ENCODE peak calls at places on chromosomes 13 and 19, in six cellular contexts. G is lower lobe of right lung; N is stimulated activated CD8-positive, alpha-beta memory T cell treated with anti-CD3 and anti-CD28 coated beads, Interleukin-7, amount 100 ng/mL, for 4 hours; L is right atrium auricular region; P is stimulated activated CD4-positive, alpha-beta T cell treated with anti-CD3 and anti-CD28 coated beads, Interleukin-2, amount 100 ng/mL, for 48 hours; W is stimulated activated naive CD8-positive, alpha-beta T cell treated with anti-CD3 and anti-CD28 coated beads, Interleukin-15, Interleukin-2, amounts not matched to agents 100 U/mL and 50 U/mL, for 24 hours. M is an unnamed sample.

GRCh38 chr13:48775285-48775684 is 121.6 kb downstream of the CYSLTR2 start:
- DNase-seq in G (no peak), W (no peak), P (no peak), L (no peak), N (no peak), M (no peak)

GRCh38 chr13:41501281-41501680 is 43.9 kb downstream of the RGCC start:
- DNase-seq in L (no peak), N (no peak), W (no peak), P (no peak), G (no peak), M (no peak)

GRCh38 chr19:30402790-30403189 is 30.6 kb downstream of the ZNF536 start:
- DNase-seq in G (no peak), L (no peak), N (no peak), P (no peak), W (no peak), M (no peak)

GRCh38 chr13:107767119-107767518 is 448.2 kb downstream of the LIG4 start:
- DNase-seq in L (no peak), P (no peak), W (no peak), N (no peak), G (no peak), M (peak; percentile 55)

GRCh38 chr19:44025217-44025936 is at the start of gene ZNF222:
- DNase-seq in P (peak; percentile 65), L (peak; percentile 91), W (peak; percentile 79), G (peak; percentile 89), N (peak; percentile 67), M (peak; percentile 93)

GRCh38 chr13:114147803-114148520 is 15.5 kb upstream of the RASA3 start:
- DNase-seq in G (no peak), N (no peak), L (no peak), W (no peak), P (no peak), M (no peak)

GRCh38 chr19:11446652-11447301 is 11.3 kb downstream of the PRKCSH start:
- DNase-seq in N (no peak), G (no peak), P (peak; percentile 48), W (peak; percentile 66), L (no peak), M (peak; percentile 60)

GRCh38 chr13:99310382-99311031 is 3.3 kb upstream of the GPR183 start:
- DNase-seq in P (no peak), G (no peak), W (no peak), L (no peak), N (no peak), M (no peak)

GRCh38 chr19:16896098-16896912 is 7.5 kb downstream of the F2RL3 start:
- DNase-seq in W (no peak), L (no peak), P (no peak), N (no peak), G (peak; percentile 64), M (no peak)

GRCh38 chr19:15836345-15836594 is 20.8 kb upstream of the OR10H1 start:
- DNase-seq in G (no peak), L (peak; percentile 59), W (no peak), P (no peak), N (peak; percentile 0), M (no peak)

GRCh38 chr19:1401138-1401888 is at the start of gene GAMT:
- DNase-seq in N (no peak), L (no peak), P (peak; percentile 59), G (no peak), W (peak; percentile 70), M (peak; percentile 68)

GRCh38 chr13:75432811-75433244 is 49.1 kb downstream of the TBC1D4 start:
- DNase-seq in P (no peak), L (no peak), W (no peak), G (no peak), N (no peak), M (no peak)

GRCh38 chr19:45249261-45250033 is 1.6 kb upstream of the MARK4 start:
- DNase-seq in P (no peak), L (no peak), G (no peak), W (no peak), N (no peak), M (no peak)

GRCh38 chr19:41619018-41619571 is 7.8 kb downstream of the CEACAM4 start:
- DNase-seq in G (no peak), W (no peak), P (no peak), N (no peak), L (no peak), M (no peak)

GRCh38 chr19:45657520-45658163 is 10.4 kb upstream of the GIPR start:
- DNase-seq in L (no peak), W (no peak), P (no peak), N (no peak), G (no peak), M (no peak)

GRCh38 chr19:49437231-49437630 is 4.1 kb downstream of the SLC17A7 start:
- DNase-seq in G (no peak), N (no peak), P (no peak), L (no peak), W (no peak), M (no peak)

GRCh38 chr19:45785097-45785496 is 2.8 kb upstream of the DMPK start:
- DNase-seq in G (no peak), N (no peak), L (no peak), W (no peak), P (no peak), M (no peak)

GRCh38 chr19:3868770-3869456 is at the start of gene ZFR2:
- DNase-seq in L (no peak), W (peak; percentile 34), P (peak; percentile 21), G (no peak), N (no peak), M (peak; percentile 52)

GRCh38 chr13:26422036-26422435 is 135.4 kb upstream of the WASF3 start:
- DNase-seq in W (no peak), G (no peak), N (no peak), L (no peak), P (no peak), M (no peak)

GRCh38 chr19:58558623-58559274 is 338 bp upstream of the UBE2M start:
- DNase-seq in L (peak; percentile 99), W (peak; percentile 100), N (peak; percentile 97), G (peak; percentile 99), P (peak; percentile 99), M (peak; percentile 99)

GRCh38 chr13:102555914-102556553 is 40.8 kb upstream of the TPP2 start:
- DNase-seq in N (no peak), L (no peak), W (no peak), G (no peak), P (no peak), M (peak; percentile 84)

GRCh38 chr19:28076628-28077027 is 1136.3 kb downstream of the UQCRFS1 start:
- DNase-seq in N (no peak), G (no peak), L (no peak), P (no peak), W (no peak), M (no peak)

GRCh38 chr19:49690656-49691242 is at the start of gene CPT1C:
- DNase-seq in W (peak; percentile 70), G (peak; percentile 73), P (peak; percentile 55), L (peak; percentile 82), N (peak; percentile 21), M (peak; percentile 95)

M was measured in A673.